ENCODE peak calls at places on chromosomes 7 and 10, in five cellular contexts. S, T, V, Q and N are unnamed samples.

GRCh38 chr7:66321283-66321682 is 116.1 kb downstream of the TPST1 start:
- DNase-seq in S (no peak), T (no peak), Q (no peak), V (no peak), N (no peak)

GRCh38 chr10:60414877-60415585 is 25.4 kb upstream of the ANK3 start:
- DNase-seq in Q (no peak), T (no peak), V (no peak), S (no peak), N (no peak)

GRCh38 chr7:55386541-55386940 is 21.4 kb downstream of the LANCL2 start:
- DNase-seq in Q (no peak), S (no peak), T (no peak), V (no peak), N (no peak)

GRCh38 chr10:125117941-125118630 is 42.3 kb downstream of the CTBP2 start:
- DNase-seq in V (no peak), T (no peak), Q (no peak), S (no peak), N (no peak)

GRCh38 chr10:88315746-88316145 is 267.4 kb downstream of the RNLS start:
- DNase-seq in T (no peak), S (no peak), Q (no peak), V (no peak), N (no peak)

GRCh38 chr10:112140110-112140755 is 43.3 kb downstream of the GPAM start:
- DNase-seq in T (peak; percentile 41), S (peak; percentile 18), Q (peak; percentile 88), V (peak; percentile 79), N (peak; percentile 24)

GRCh38 chr10:74113546-74113945 is 37.1 kb downstream of the AP3M1 start:
- DNase-seq in V (no peak), S (no peak), Q (no peak), T (no peak), N (no peak)

GRCh38 chr10:122461729-122462532 is 578 bp downstream of the HTRA1 start:
- DNase-seq in V (no peak), Q (peak; percentile 31), T (no peak), S (no peak), N (no peak)

GRCh38 chr10:23344251-23344841 is at the start of gene C10orf67:
- DNase-seq in S (no peak), Q (peak; percentile 8), T (no peak), V (peak; percentile 36), N (no peak)

GRCh38 chr7:137343483-137343841 is at the start of gene PTN:
- DNase-seq in Q (peak; percentile 35), S (no peak), V (no peak), T (no peak), N (no peak)

GRCh38 chr7:74228951-74229900 is 19.4 kb downstream of the LAT2 start:
- DNase-seq in V (peak; percentile 27), Q (no peak), S (no peak), T (no peak), N (no peak)

GRCh38 chr7:107506683-107507339 is 37.0 kb downstream of the GPR22 start:
- DNase-seq in T (no peak), V (no peak), Q (no peak), S (no peak), N (no peak)

GRCh38 chr10:61786728-61787127 is 114.8 kb upstream of the ARID5B start:
- DNase-seq in V (peak; percentile 37), T (no peak), Q (no peak), S (peak; percentile 45), N (no peak)

GRCh38 chr7:134899729-134900128 is 86.6 kb upstream of the AGBL3 start:
- DNase-seq in S (no peak), V (no peak), Q (no peak), T (no peak), N (no peak)

GRCh38 chr10:75195035-75195763 is 15.4 kb upstream of the VDAC2 start:
- DNase-seq in V (no peak), Q (no peak), T (no peak), S (no peak), N (no peak)

GRCh38 chr7:139634087-139634486 is 110.6 kb downstream of the CLEC2L start:
- DNase-seq in S (no peak), T (no peak), Q (no peak), V (no peak), N (no peak)

GRCh38 chr7:47423196-47423595 is 158.7 kb downstream of the TNS3 start:
- DNase-seq in V (no peak), S (no peak), Q (no peak), T (no peak), N (no peak)

GRCh38 chr7:79386688-79387422 is 66.6 kb downstream of the MAGI2 start:
- DNase-seq in V (no peak), S (peak; percentile 10), Q (no peak), T (no peak), N (no peak)

GRCh38 chr7:111954056-111954455 is 252.1 kb downstream of the DOCK4 start:
- DNase-seq in T (no peak), V (no peak), S (no peak), Q (no peak), N (no peak)

GRCh38 chr7:27080844-27081423 is 14.9 kb downstream of the HOXA1 start:
- DNase-seq in T (no peak), S (no peak), Q (no peak), V (no peak), N (no peak)

GRCh38 chr10:128744092-128744491 is 617.9 kb upstream of the MKI67 start:
- DNase-seq in V (no peak), Q (no peak), S (no peak), T (no peak), N (no peak)

GRCh38 chr7:151018421-151019129 is 5.7 kb downstream of the ATG9B start:
- DNase-seq in Q (no peak), V (no peak), S (peak; percentile 25), T (peak; percentile 63), N (peak; percentile 50)

GRCh38 chr7:18400281-18400680 is 95.3 kb upstream of the HDAC9 start:
- DNase-seq in S (no peak), V (no peak), Q (no peak), T (no peak), N (no peak)